ENCODE peak calls at places on chromosomes 12 and 14, in eight cellular contexts. R is neuronal stem cell; A is AML-193; N is IMR-90; X is GM19239; T is cardiac muscle cell; F is HEK293T; Z is activated CD4-positive, alpha-beta T cell treated with anti-CD3 and anti-CD28 coated beads, Interleukin-2, amount 10 ng/mL, durations not matched to agents 7 days and 5 days. O is an unnamed sample.
A peak's percentile ranks its signal among the peaks of the same experiment; 100 is the strongest.

GRCh38 chr12:76329163-76329562 is 19.1 kb downstream of the BBS10 start:
- DNase-seq in N (peak; percentile 86), F (no peak), X (no peak), A (no peak), Z (no peak), R (no peak), T (no peak), O (no peak)

GRCh38 chr14:30223385-30223785 is 295.7 kb upstream of the PRKD1 start:
- DNase-seq in N (peak; percentile 95), R (no peak), X (no peak), A (no peak), Z (no peak), F (no peak), T (no peak), O (no peak)

GRCh38 chr14:67690011-67690410 is 5.6 kb downstream of the RDH11 start:
- DNase-seq in F (no peak), T (no peak), R (no peak), Z (no peak), N (no peak), A (no peak), X (no peak), O (no peak)

GRCh38 chr12:57657744-57658143 is 24.7 kb upstream of the B4GALNT1 start:
- DNase-seq in F (no peak), N (peak; percentile 5), Z (no peak), X (no peak), T (no peak), A (no peak), R (no peak), O (no peak)

GRCh38 chr12:51307655-51308593 is 16.1 kb downstream of the BIN2 start:
- DNase-seq in F (no peak), X (no peak), T (no peak), A (no peak), Z (no peak), N (peak; percentile 87), R (no peak), O (no peak)

GRCh38 chr12:24795699-24796385 is 153.1 kb downstream of the BCAT1 start:
- DNase-seq in F (no peak), A (peak; percentile 11), T (no peak), R (no peak), N (no peak), X (no peak), Z (no peak), O (no peak)

GRCh38 chr12:91432079-91432478 is 249.5 kb upstream of the DCN start:
- DNase-seq in T (peak; percentile 75), X (no peak), R (peak; percentile 42), A (no peak), N (peak; percentile 12), F (no peak), Z (no peak), O (no peak)

GRCh38 chr12:83573676-83574075 is 887.0 kb downstream of the TMTC2 start:
- DNase-seq in R (no peak), A (no peak), X (no peak), T (no peak), Z (no peak), N (no peak), F (no peak), O (no peak)

GRCh38 chr12:94829552-94829951 is 173.9 kb downstream of the NDUFA12 start:
- DNase-seq in R (no peak), N (peak; percentile 12), Z (no peak), X (no peak), A (no peak), T (no peak), F (no peak), O (peak; percentile 55)

GRCh38 chr14:70872678-70873020 is 34.6 kb upstream of the PCNX1 start:
- DNase-seq in F (no peak), A (no peak), R (no peak), Z (no peak), N (no peak), T (no peak), X (no peak), O (no peak)

GRCh38 chr12:57175428-57176138 is 28.2 kb upstream of the LRP1-AS start:
- DNase-seq in X (no peak), T (peak; percentile 66), R (peak; percentile 66), N (peak; percentile 71), A (peak; percentile 33), F (peak; percentile 89), Z (peak; percentile 45), O (peak; percentile 93)

GRCh38 chr12:4272014-4272975 is 1.3 kb upstream of the CCND2 start:
- DNase-seq in F (peak; percentile 47), A (peak; percentile 82), T (peak; percentile 78), N (peak; percentile 6), X (peak; percentile 68), Z (peak; percentile 96), R (peak; percentile 84), O (no peak)

GRCh38 chr12:1603621-1604020 is 9.2 kb upstream of the FBXL14 start:
- DNase-seq in N (no peak), Z (no peak), X (no peak), R (no peak), A (no peak), F (no peak), T (no peak), O (no peak)

GRCh38 chr14:104876251-104876699 is 11.2 kb downstream of the CEP170B start:
- DNase-seq in T (no peak), N (peak; percentile 16), X (no peak), R (no peak), Z (peak; percentile 27), F (peak; percentile 95), A (no peak), O (no peak)

GRCh38 chr14:29077916-29078315 is 311.3 kb downstream of the FOXG1 start:
- DNase-seq in A (no peak), N (no peak), T (no peak), R (no peak), Z (no peak), X (no peak), F (no peak), O (no peak)

GRCh38 chr14:79583738-79584405 is 627.4 kb downstream of the DIO2 start:
- DNase-seq in Z (no peak), N (peak; percentile 88), A (no peak), F (no peak), T (no peak), X (no peak), R (no peak), O (no peak)

GRCh38 chr12:14256555-14257169 is 108.8 kb upstream of the ATF7IP start:
- DNase-seq in N (peak; percentile 85), R (peak; percentile 48), F (peak; percentile 70), A (peak; percentile 69), T (peak; percentile 79), Z (peak; percentile 80), X (no peak), O (peak; percentile 82)

GRCh38 chr12:92558806-92559205 is 144.0 kb upstream of the PLEKHG7 start:
- DNase-seq in R (no peak), X (no peak), Z (no peak), N (peak; percentile 50), T (no peak), A (no peak), F (no peak), O (no peak)

GRCh38 chr12:15979096-15980091 is 68.3 kb downstream of the DERA start:
- DNase-seq in X (peak; percentile 5), Z (no peak), T (peak; percentile 14), N (peak; percentile 93), A (peak; percentile 8), F (peak; percentile 70), R (no peak), O (peak; percentile 45)

GRCh38 chr14:91116913-91117588 is 3.2 kb downstream of the DGLUCY start:
- DNase-seq in F (no peak), N (no peak), Z (no peak), T (no peak), R (no peak), A (no peak), X (no peak), O (no peak)

GRCh38 chr12:4274396-4274959 is 916 bp downstream of the CCND2 start:
- DNase-seq in Z (peak; percentile 31), N (no peak), A (no peak), X (no peak), R (no peak), T (no peak), F (no peak), O (no peak)

GRCh38 chr12:460301-461230 is 827 bp downstream of the B4GALNT3 start:
- DNase-seq in N (no peak), Z (peak; percentile 38), X (peak; percentile 63), F (peak; percentile 42), R (no peak), A (no peak), T (peak; percentile 41), O (peak; percentile 40)

GRCh38 chr12:130983328-130984017 is 29.8 kb downstream of the ADGRD1 start:
- DNase-seq in F (no peak), R (no peak), T (peak; percentile 52), A (no peak), Z (no peak), X (no peak), N (no peak), O (no peak)

GRCh38 chr12:51901881-51902280 is 5.4 kb upstream of the ACVRL1 start:
- DNase-seq in N (no peak), F (no peak), A (no peak), R (no peak), X (no peak), T (no peak), Z (no peak), O (no peak)

O was measured in HAP-1.